ENCODE peak calls at places on chromosomes 12 and 14, in six cellular contexts. One of them, this sample, is unnamed.
A peak's percentile ranks its signal among the peaks of the same experiment; 100 is the strongest.

GRCh38 chr14:58749066-58749669 is 111.4 kb downstream of the DACT1 start:
- DNase-seq in lower lobe of right lung: peak; percentile 52
- DNase-seq in ovary: no peak
- DNase-seq in CD8-positive, alpha-beta T cell: no peak
- DNase-seq in adrenal gland: peak; percentile 70
- DNase-seq in uterus: no peak
- DNase-seq in this sample: no peak

GRCh38 chr12:85441740-85442139 is 161.7 kb downstream of the ALX1 start:
- DNase-seq in lower lobe of right lung: no peak
- DNase-seq in ovary: no peak
- DNase-seq in CD8-positive, alpha-beta T cell: no peak
- DNase-seq in uterus: no peak
- DNase-seq in adrenal gland: no peak
- DNase-seq in this sample: no peak

GRCh38 chr12:120010661-120011230 is 21.7 kb downstream of the BICDL1 start:
- DNase-seq in adrenal gland: no peak
- DNase-seq in uterus: no peak
- DNase-seq in lower lobe of right lung: no peak
- DNase-seq in CD8-positive, alpha-beta T cell: no peak
- DNase-seq in ovary: no peak
- DNase-seq in this sample: no peak

GRCh38 chr12:14239350-14239934 is 126.0 kb upstream of the ATF7IP start:
- DNase-seq in ovary: no peak
- DNase-seq in uterus: peak; percentile 24
- DNase-seq in adrenal gland: peak; percentile 79
- DNase-seq in lower lobe of right lung: no peak
- DNase-seq in CD8-positive, alpha-beta T cell: no peak
- DNase-seq in this sample: no peak

GRCh38 chr14:71638523-71639196 is 293.6 kb upstream of the RGS6 start:
- DNase-seq in CD8-positive, alpha-beta T cell: no peak
- DNase-seq in ovary: no peak
- DNase-seq in adrenal gland: no peak
- DNase-seq in uterus: no peak
- DNase-seq in lower lobe of right lung: no peak
- DNase-seq in this sample: no peak

GRCh38 chr12:114976361-114976760 is 292.4 kb upstream of the TBX3 start:
- DNase-seq in adrenal gland: no peak
- DNase-seq in uterus: no peak
- DNase-seq in CD8-positive, alpha-beta T cell: no peak
- DNase-seq in ovary: no peak
- DNase-seq in lower lobe of right lung: no peak
- DNase-seq in this sample: no peak

GRCh38 chr12:128947199-128947598 is 93.9 kb downstream of the GLT1D1 start:
- DNase-seq in adrenal gland: no peak
- DNase-seq in uterus: no peak
- DNase-seq in CD8-positive, alpha-beta T cell: no peak
- DNase-seq in lower lobe of right lung: no peak
- DNase-seq in ovary: no peak
- DNase-seq in this sample: no peak

GRCh38 chr14:39492267-39492666 is 60.0 kb upstream of the FBXO33 start:
- DNase-seq in lower lobe of right lung: no peak
- DNase-seq in ovary: no peak
- DNase-seq in uterus: no peak
- DNase-seq in CD8-positive, alpha-beta T cell: no peak
- DNase-seq in adrenal gland: no peak
- DNase-seq in this sample: no peak

GRCh38 chr14:69877492-69877891 is 1.7 kb upstream of the SMOC1 start:
- DNase-seq in adrenal gland: no peak
- DNase-seq in lower lobe of right lung: no peak
- DNase-seq in CD8-positive, alpha-beta T cell: no peak
- DNase-seq in ovary: no peak
- DNase-seq in uterus: no peak
- DNase-seq in this sample: no peak

GRCh38 chr12:118290130-118290529 is 82.6 kb downstream of the TAOK3 start:
- DNase-seq in lower lobe of right lung: no peak
- DNase-seq in ovary: no peak
- DNase-seq in CD8-positive, alpha-beta T cell: no peak
- DNase-seq in uterus: no peak
- DNase-seq in adrenal gland: no peak
- DNase-seq in this sample: no peak

GRCh38 chr12:101045486-101046474 is 164.3 kb downstream of the SLC5A8 start:
- DNase-seq in CD8-positive, alpha-beta T cell: no peak
- DNase-seq in lower lobe of right lung: no peak
- DNase-seq in uterus: no peak
- DNase-seq in adrenal gland: peak; percentile 80
- DNase-seq in ovary: peak; percentile 65
- DNase-seq in this sample: no peak

GRCh38 chr12:77594386-77594785 is 236.3 kb upstream of the NAV3 start:
- DNase-seq in CD8-positive, alpha-beta T cell: no peak
- DNase-seq in adrenal gland: no peak
- DNase-seq in ovary: no peak
- DNase-seq in lower lobe of right lung: no peak
- DNase-seq in uterus: no peak
- DNase-seq in this sample: no peak

GRCh38 chr14:38285962-38286361 is 30.1 kb upstream of the CLEC14A start:
- DNase-seq in ovary: no peak
- DNase-seq in CD8-positive, alpha-beta T cell: no peak
- DNase-seq in lower lobe of right lung: no peak
- DNase-seq in uterus: no peak
- DNase-seq in adrenal gland: no peak
- DNase-seq in this sample: no peak

GRCh38 chr12:25976289-25976688 is 17.8 kb downstream of the RASSF8 start:
- DNase-seq in CD8-positive, alpha-beta T cell: no peak
- DNase-seq in lower lobe of right lung: no peak
- DNase-seq in adrenal gland: no peak
- DNase-seq in uterus: no peak
- DNase-seq in ovary: no peak
- DNase-seq in this sample: no peak

GRCh38 chr14:59771577-59771976 is 99.0 kb downstream of the RTN1 start:
- DNase-seq in uterus: no peak
- DNase-seq in CD8-positive, alpha-beta T cell: no peak
- DNase-seq in adrenal gland: no peak
- DNase-seq in lower lobe of right lung: no peak
- DNase-seq in ovary: no peak
- DNase-seq in this sample: no peak

GRCh38 chr14:89618309-89618708 is 201.3 kb upstream of the FOXN3 start:
- DNase-seq in uterus: no peak
- DNase-seq in adrenal gland: no peak
- DNase-seq in ovary: no peak
- DNase-seq in CD8-positive, alpha-beta T cell: no peak
- DNase-seq in lower lobe of right lung: no peak
- DNase-seq in this sample: no peak

GRCh38 chr14:50290306-50290705 is 21.7 kb downstream of the L2HGDH start:
- DNase-seq in adrenal gland: no peak
- DNase-seq in lower lobe of right lung: no peak
- DNase-seq in ovary: no peak
- DNase-seq in uterus: no peak
- DNase-seq in CD8-positive, alpha-beta T cell: no peak
- DNase-seq in this sample: no peak

GRCh38 chr14:61654026-61654425 is 41.3 kb upstream of the HIF1A start:
- DNase-seq in uterus: no peak
- DNase-seq in lower lobe of right lung: no peak
- DNase-seq in adrenal gland: no peak
- DNase-seq in CD8-positive, alpha-beta T cell: no peak
- DNase-seq in ovary: no peak
- DNase-seq in this sample: no peak

GRCh38 chr12:6936642-6937480 is 6.8 kb upstream of the RNU7-1 start:
- DNase-seq in adrenal gland: peak; percentile 38
- DNase-seq in ovary: peak; percentile 76
- DNase-seq in lower lobe of right lung: no peak
- DNase-seq in uterus: no peak
- DNase-seq in CD8-positive, alpha-beta T cell: no peak
- DNase-seq in this sample: no peak
- TF ChIP-seq CTCF in adrenal gland: no peak
- TF ChIP-seq CTCF in ovary: no peak
- TF ChIP-seq CTCF in lower lobe of right lung: no peak
- TF ChIP-seq CTCF in uterus: no peak
- TF ChIP-seq CTCF in CD8-positive, alpha-beta T cell: no peak
- TF ChIP-seq CTCF in this sample: no peak

GRCh38 chr12:65155784-65156183 is 13.6 kb upstream of the LEMD3 start:
- DNase-seq in CD8-positive, alpha-beta T cell: no peak
- DNase-seq in lower lobe of right lung: no peak
- DNase-seq in uterus: no peak
- DNase-seq in adrenal gland: no peak
- DNase-seq in ovary: no peak
- DNase-seq in this sample: no peak

GRCh38 chr12:65152012-65152411 is 17.4 kb upstream of the LEMD3 start:
- DNase-seq in uterus: no peak
- DNase-seq in CD8-positive, alpha-beta T cell: no peak
- DNase-seq in ovary: no peak
- DNase-seq in lower lobe of right lung: no peak
- DNase-seq in adrenal gland: no peak
- DNase-seq in this sample: no peak

GRCh38 chr12:65156366-65156831 is 13.0 kb upstream of the LEMD3 start:
- DNase-seq in ovary: no peak
- DNase-seq in adrenal gland: no peak
- DNase-seq in uterus: no peak
- DNase-seq in CD8-positive, alpha-beta T cell: no peak
- DNase-seq in lower lobe of right lung: no peak
- DNase-seq in this sample: no peak

GRCh38 chr12:65152586-65152985 is 16.8 kb upstream of the LEMD3 start:
- DNase-seq in ovary: no peak
- DNase-seq in adrenal gland: no peak
- DNase-seq in lower lobe of right lung: no peak
- DNase-seq in CD8-positive, alpha-beta T cell: no peak
- DNase-seq in uterus: no peak
- DNase-seq in this sample: no peak

DNA sequence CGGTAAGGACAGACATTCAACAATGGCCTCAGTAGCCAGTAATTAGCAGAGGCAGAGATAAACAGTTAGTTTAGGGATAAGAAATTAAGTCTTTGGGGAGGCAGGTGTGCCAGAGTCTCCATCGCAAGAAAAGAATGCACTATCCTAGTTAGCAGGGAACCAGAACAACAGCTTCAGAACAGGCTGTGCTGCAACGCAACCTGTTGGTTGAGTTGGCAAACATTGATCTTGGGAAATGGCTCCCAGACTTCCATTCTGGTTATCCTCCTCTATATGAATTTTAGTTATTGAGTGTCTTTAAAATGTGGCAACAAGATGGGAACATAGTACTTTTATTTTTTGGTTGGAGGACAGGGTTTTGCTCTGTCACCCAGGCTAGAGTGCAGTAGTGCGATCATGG is 12.3 kb upstream of the LEMD3 start:
- DNase-seq in ovary: no peak
- DNase-seq in adrenal gland: no peak
- DNase-seq in lower lobe of right lung: no peak
- DNase-seq in CD8-positive, alpha-beta T cell: no peak
- DNase-seq in uterus: no peak
- DNase-seq in this sample: no peak
- H3K4me3 ChIP-seq in ovary: no peak overlapping the region
- H3K4me3 ChIP-seq in adrenal gland: no peak overlapping the region
- H3K4me3 ChIP-seq in lower lobe of right lung: no peak overlapping the region
- H3K4me3 ChIP-seq in CD8-positive, alpha-beta T cell: no peak overlapping the region
- H3K4me3 ChIP-seq in uterus: no peak overlapping the region
- H3K4me3 ChIP-seq in this sample: no peak overlapping the region

DNA sequence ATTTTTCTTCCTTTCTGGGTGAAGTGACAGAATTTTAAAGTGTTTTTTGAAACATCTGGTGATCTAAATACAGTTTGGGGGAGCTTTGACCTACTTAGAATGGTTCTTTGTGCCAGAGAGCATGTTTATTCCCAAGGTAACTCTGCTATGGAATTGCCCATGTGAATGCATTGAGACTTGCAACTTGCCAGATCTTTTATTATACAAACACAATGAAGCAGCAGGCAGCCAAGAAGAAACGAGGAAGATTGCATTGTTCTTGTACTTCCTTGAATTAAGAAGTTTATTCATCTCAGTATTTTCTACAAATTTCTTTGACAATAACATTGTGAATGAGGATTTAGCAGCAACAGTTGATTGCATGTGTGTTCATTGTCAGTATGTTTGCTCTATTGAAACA is 55.5 kb downstream of the FGD4 start:
- DNase-seq in uterus: no peak
- DNase-seq in adrenal gland: no peak
- DNase-seq in CD8-positive, alpha-beta T cell: no peak
- DNase-seq in lower lobe of right lung: no peak
- DNase-seq in ovary: no peak
- DNase-seq in this sample: no peak
- H3K27ac ChIP-seq in uterus: peak overlapping the region; percentile 34
- H3K27ac ChIP-seq in adrenal gland: no peak overlapping the region
- H3K27ac ChIP-seq in CD8-positive, alpha-beta T cell: no peak overlapping the region
- H3K27ac ChIP-seq in lower lobe of right lung: peak overlapping the region; percentile 2
- H3K27ac ChIP-seq in ovary: peak overlapping the region; percentile 57
- H3K27ac ChIP-seq in this sample: no peak overlapping the region

GRCh38 chr12:12975322-12976077 is 23.5 kb upstream of the GPRC5D start:
- DNase-seq in uterus: peak; percentile 27
- DNase-seq in adrenal gland: peak; percentile 37
- DNase-seq in ovary: no peak
- DNase-seq in lower lobe of right lung: no peak
- DNase-seq in CD8-positive, alpha-beta T cell: no peak
- DNase-seq in this sample: no peak
- TF ChIP-seq CTCF in uterus: no peak
- TF ChIP-seq CTCF in adrenal gland: no peak
- TF ChIP-seq CTCF in ovary: no peak
- TF ChIP-seq CTCF in lower lobe of right lung: peak; percentile 27
- TF ChIP-seq CTCF in CD8-positive, alpha-beta T cell: no peak
- TF ChIP-seq CTCF in this sample: peak; percentile 20

DNA sequence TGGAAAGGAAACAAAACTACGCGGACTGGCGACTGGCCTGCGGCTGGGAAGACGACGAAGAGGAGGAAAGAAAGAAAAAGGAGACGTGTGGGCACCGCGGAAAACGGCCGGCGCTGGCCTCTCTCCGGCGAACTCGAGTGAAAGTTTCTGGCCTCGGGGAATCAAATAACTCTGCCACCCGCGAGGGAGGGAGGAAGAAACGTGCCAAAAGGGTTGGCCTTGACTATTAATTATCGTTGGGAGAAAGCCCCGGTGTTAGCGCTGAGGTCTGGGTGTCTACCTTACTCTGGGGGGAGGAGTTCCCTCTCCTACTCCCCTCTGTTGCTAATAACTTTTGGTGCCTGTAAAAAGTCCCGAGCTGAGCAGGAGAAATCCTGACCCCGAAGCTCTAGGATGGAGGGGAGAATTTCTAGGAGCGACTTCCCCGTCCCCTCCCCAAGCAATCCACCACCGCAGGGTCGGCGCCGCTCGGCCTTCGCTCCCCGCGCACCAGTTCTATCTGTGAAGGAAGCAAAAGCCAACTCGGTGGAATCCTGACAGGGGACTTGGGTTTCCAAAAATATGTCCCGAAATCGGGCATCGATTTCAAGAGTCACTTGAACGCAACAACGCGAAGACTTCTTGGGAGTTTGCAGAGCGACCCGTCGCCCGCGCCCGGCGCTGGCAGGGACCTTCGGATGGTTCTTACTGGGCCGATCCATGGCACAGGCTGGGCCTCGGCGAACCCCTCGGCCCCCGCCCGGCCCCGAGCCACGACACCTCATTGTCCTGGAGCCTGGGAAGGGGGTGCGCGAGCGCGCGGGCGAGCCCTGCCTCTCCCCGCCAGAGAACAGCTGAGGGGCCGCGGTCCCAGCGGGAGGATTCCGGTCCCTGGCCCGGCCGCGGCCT is 1.7 kb downstream of the OTX2 start:
- DNase-seq in lower lobe of right lung: no peak
- DNase-seq in CD8-positive, alpha-beta T cell: no peak
- DNase-seq in adrenal gland: no peak
- DNase-seq in uterus: no peak
- DNase-seq in ovary: no peak
- DNase-seq in this sample: no peak
- H3K4me3 ChIP-seq in lower lobe of right lung: peak overlapping the region; percentile 19
- H3K4me3 ChIP-seq in CD8-positive, alpha-beta T cell: no peak overlapping the region
- H3K4me3 ChIP-seq in adrenal gland: no peak overlapping the region
- H3K4me3 ChIP-seq in uterus: no peak overlapping the region
- H3K4me3 ChIP-seq in ovary: no peak overlapping the region
- H3K4me3 ChIP-seq in this sample: peak overlapping the region; percentile 19

This sample was measured in vagina.